ENCODE peak calls at places on chromosomes 2 and 18, in seven cellular contexts. One of them, this sample, is unnamed.

GRCh38 chr2:240405133-240405532 is 30.3 kb upstream of the GPC1 start:
- DNase-seq in IMR-90: no peak
- DNase-seq in psoas muscle: no peak
- DNase-seq in fibroblast of mammary gland: no peak
- DNase-seq in cardiac fibroblast: no peak
- DNase-seq in esophagus squamous epithelium: no peak
- DNase-seq in kidney epithelial cell: no peak
- DNase-seq in this sample: no peak

GRCh38 chr2:70708376-70709199 is 59.4 kb downstream of the ADD2 start:
- DNase-seq in IMR-90: no peak
- DNase-seq in psoas muscle: no peak
- DNase-seq in fibroblast of mammary gland: peak; percentile 47
- DNase-seq in cardiac fibroblast: no peak
- DNase-seq in esophagus squamous epithelium: no peak
- DNase-seq in kidney epithelial cell: no peak
- DNase-seq in this sample: no peak

GRCh38 chr2:200100027-200100426 is 144.6 kb downstream of the MAIP1 start:
- DNase-seq in IMR-90: no peak
- DNase-seq in psoas muscle: no peak
- DNase-seq in fibroblast of mammary gland: no peak
- DNase-seq in cardiac fibroblast: no peak
- DNase-seq in esophagus squamous epithelium: no peak
- DNase-seq in kidney epithelial cell: no peak
- DNase-seq in this sample: no peak

GRCh38 chr18:14922965-14923565 is 175.1 kb downstream of the ANKRD30B start:
- DNase-seq in IMR-90: no peak
- DNase-seq in psoas muscle: no peak
- DNase-seq in fibroblast of mammary gland: no peak
- DNase-seq in cardiac fibroblast: no peak
- DNase-seq in esophagus squamous epithelium: no peak
- DNase-seq in kidney epithelial cell: no peak
- DNase-seq in this sample: no peak

GRCh38 chr18:45828917-45829811 is 3.7 kb downstream of the SIGLEC15 start:
- DNase-seq in IMR-90: no peak
- DNase-seq in psoas muscle: no peak
- DNase-seq in fibroblast of mammary gland: no peak
- DNase-seq in cardiac fibroblast: peak; percentile 38
- DNase-seq in esophagus squamous epithelium: no peak
- DNase-seq in kidney epithelial cell: no peak
- DNase-seq in this sample: no peak

GRCh38 chr18:48718251-48718959 is 179.6 kb downstream of the CTIF start:
- DNase-seq in IMR-90: no peak
- DNase-seq in psoas muscle: no peak
- DNase-seq in fibroblast of mammary gland: no peak
- DNase-seq in cardiac fibroblast: no peak
- DNase-seq in esophagus squamous epithelium: no peak
- DNase-seq in kidney epithelial cell: no peak
- DNase-seq in this sample: no peak

GRCh38 chr2:239274391-239275001 is 126.3 kb downstream of the HDAC4 start:
- DNase-seq in IMR-90: peak; percentile 70
- DNase-seq in psoas muscle: peak; percentile 79
- DNase-seq in fibroblast of mammary gland: peak; percentile 86
- DNase-seq in cardiac fibroblast: peak; percentile 59
- DNase-seq in esophagus squamous epithelium: no peak
- DNase-seq in kidney epithelial cell: no peak
- DNase-seq in this sample: peak; percentile 41

GRCh38 chr2:204452464-204453023 is 92.7 kb upstream of the PARD3B start:
- DNase-seq in IMR-90: peak; percentile 98
- DNase-seq in psoas muscle: peak; percentile 14
- DNase-seq in fibroblast of mammary gland: peak; percentile 92
- DNase-seq in cardiac fibroblast: peak; percentile 89
- DNase-seq in esophagus squamous epithelium: no peak
- DNase-seq in kidney epithelial cell: peak; percentile 99
- DNase-seq in this sample: peak; percentile 96

GRCh38 chr2:30235859-30236535 is 4.7 kb downstream of the LBH start:
- DNase-seq in IMR-90: no peak
- DNase-seq in psoas muscle: no peak
- DNase-seq in fibroblast of mammary gland: no peak
- DNase-seq in cardiac fibroblast: no peak
- DNase-seq in esophagus squamous epithelium: no peak
- DNase-seq in kidney epithelial cell: no peak
- DNase-seq in this sample: no peak

GRCh38 chr18:67486534-67486933 is 30.0 kb downstream of the DSEL start:
- DNase-seq in IMR-90: no peak
- DNase-seq in psoas muscle: no peak
- DNase-seq in fibroblast of mammary gland: no peak
- DNase-seq in cardiac fibroblast: no peak
- DNase-seq in esophagus squamous epithelium: no peak
- DNase-seq in kidney epithelial cell: no peak
- DNase-seq in this sample: no peak

GRCh38 chr2:188079176-188079575 is 212.5 kb upstream of the GULP1 start:
- DNase-seq in IMR-90: peak; percentile 79
- DNase-seq in psoas muscle: no peak
- DNase-seq in fibroblast of mammary gland: peak; percentile 76
- DNase-seq in cardiac fibroblast: peak; percentile 59
- DNase-seq in esophagus squamous epithelium: no peak
- DNase-seq in kidney epithelial cell: peak; percentile 65
- DNase-seq in this sample: peak; percentile 72

GRCh38 chr2:96489673-96490072 is 15.5 kb downstream of the NEURL3 start:
- DNase-seq in IMR-90: no peak
- DNase-seq in psoas muscle: no peak
- DNase-seq in fibroblast of mammary gland: no peak
- DNase-seq in cardiac fibroblast: no peak
- DNase-seq in esophagus squamous epithelium: no peak
- DNase-seq in kidney epithelial cell: no peak
- DNase-seq in this sample: no peak

GRCh38 chr2:62595468-62595867 is 89.5 kb upstream of the TMEM17 start:
- DNase-seq in IMR-90: no peak
- DNase-seq in psoas muscle: no peak
- DNase-seq in fibroblast of mammary gland: no peak
- DNase-seq in cardiac fibroblast: no peak
- DNase-seq in esophagus squamous epithelium: no peak
- DNase-seq in kidney epithelial cell: no peak
- DNase-seq in this sample: no peak

GRCh38 chr2:102892693-102893290 is 131.0 kb downstream of the TMEM182 start:
- DNase-seq in IMR-90: no peak
- DNase-seq in psoas muscle: no peak
- DNase-seq in fibroblast of mammary gland: no peak
- DNase-seq in cardiac fibroblast: no peak
- DNase-seq in esophagus squamous epithelium: no peak
- DNase-seq in kidney epithelial cell: no peak
- DNase-seq in this sample: no peak

GRCh38 chr2:102891261-102891660 is 129.4 kb downstream of the TMEM182 start:
- DNase-seq in IMR-90: no peak
- DNase-seq in psoas muscle: no peak
- DNase-seq in fibroblast of mammary gland: peak; percentile 1
- DNase-seq in cardiac fibroblast: no peak
- DNase-seq in esophagus squamous epithelium: no peak
- DNase-seq in kidney epithelial cell: peak; percentile 10
- DNase-seq in this sample: no peak

GRCh38 chr2:102893870-102894269 is 132.0 kb downstream of the TMEM182 start:
- DNase-seq in IMR-90: no peak
- DNase-seq in psoas muscle: no peak
- DNase-seq in fibroblast of mammary gland: no peak
- DNase-seq in cardiac fibroblast: no peak
- DNase-seq in esophagus squamous epithelium: no peak
- DNase-seq in kidney epithelial cell: no peak
- DNase-seq in this sample: no peak

DNA sequence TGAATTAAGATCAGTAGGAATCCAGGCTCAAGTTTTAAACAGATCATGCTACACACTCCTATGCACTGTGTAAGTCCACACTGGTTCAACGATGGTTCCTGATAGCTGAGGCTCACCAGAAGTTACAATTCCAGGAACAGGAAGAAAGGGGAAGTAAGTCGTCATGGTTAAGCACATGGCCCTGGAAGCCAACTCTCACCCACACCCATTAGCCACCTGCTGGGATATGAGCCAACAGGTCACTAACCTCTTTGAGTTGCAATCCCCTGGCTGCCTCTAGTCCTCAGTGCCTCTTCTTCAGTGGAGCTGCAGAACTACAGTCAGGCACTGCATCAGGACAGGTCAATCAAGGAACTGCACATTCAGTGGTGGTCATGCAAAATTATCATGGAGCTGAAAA is 133.6 kb downstream of the TMEM182 start:
- DNase-seq in IMR-90: no peak
- DNase-seq in psoas muscle: no peak
- DNase-seq in fibroblast of mammary gland: no peak
- DNase-seq in cardiac fibroblast: no peak
- DNase-seq in esophagus squamous epithelium: no peak
- DNase-seq in kidney epithelial cell: no peak
- DNase-seq in this sample: no peak
- TF ChIP-seq CTCF in IMR-90: no peak
- TF ChIP-seq CTCF in psoas muscle: no peak
- TF ChIP-seq CTCF in fibroblast of mammary gland: no peak
- TF ChIP-seq CTCF in cardiac fibroblast: no peak
- TF ChIP-seq CTCF in esophagus squamous epithelium: no peak
- TF ChIP-seq CTCF in kidney epithelial cell: no peak
- TF ChIP-seq CTCF in this sample: no peak

GRCh38 chr18:58924473-58924872 is 59.8 kb downstream of the ZNF532 start:
- DNase-seq in IMR-90: no peak
- DNase-seq in psoas muscle: no peak
- DNase-seq in fibroblast of mammary gland: no peak
- DNase-seq in cardiac fibroblast: no peak
- DNase-seq in esophagus squamous epithelium: no peak
- DNase-seq in kidney epithelial cell: no peak
- DNase-seq in this sample: no peak
- H3K4me3 ChIP-seq in IMR-90: no peak overlapping the region
- H3K4me3 ChIP-seq in psoas muscle: no peak overlapping the region
- H3K4me3 ChIP-seq in fibroblast of mammary gland: no peak overlapping the region
- H3K4me3 ChIP-seq in cardiac fibroblast: no peak overlapping the region
- H3K4me3 ChIP-seq in esophagus squamous epithelium: no peak overlapping the region
- H3K4me3 ChIP-seq in kidney epithelial cell: no peak overlapping the region
- H3K4me3 ChIP-seq in this sample: no peak overlapping the region

GRCh38 chr2:26086155-26086634 is 52.3 kb downstream of the RAB10 start:
- DNase-seq in IMR-90: peak; percentile 84
- DNase-seq in psoas muscle: no peak
- DNase-seq in fibroblast of mammary gland: peak; percentile 92
- DNase-seq in cardiac fibroblast: peak; percentile 10
- DNase-seq in esophagus squamous epithelium: no peak
- DNase-seq in kidney epithelial cell: peak; percentile 12
- DNase-seq in this sample: peak; percentile 35

GRCh38 chr2:26080356-26080755 is 46.5 kb downstream of the RAB10 start:
- DNase-seq in IMR-90: peak; percentile 20
- DNase-seq in psoas muscle: no peak
- DNase-seq in fibroblast of mammary gland: no peak
- DNase-seq in cardiac fibroblast: no peak
- DNase-seq in esophagus squamous epithelium: no peak
- DNase-seq in kidney epithelial cell: no peak
- DNase-seq in this sample: no peak

GRCh38 chr2:26078939-26079338 is 45.1 kb downstream of the RAB10 start:
- DNase-seq in IMR-90: no peak
- DNase-seq in psoas muscle: no peak
- DNase-seq in fibroblast of mammary gland: no peak
- DNase-seq in cardiac fibroblast: no peak
- DNase-seq in esophagus squamous epithelium: no peak
- DNase-seq in kidney epithelial cell: no peak
- DNase-seq in this sample: no peak

GRCh38 chr2:26077291-26077690 is 43.4 kb downstream of the RAB10 start:
- DNase-seq in IMR-90: no peak
- DNase-seq in psoas muscle: no peak
- DNase-seq in fibroblast of mammary gland: no peak
- DNase-seq in cardiac fibroblast: no peak
- DNase-seq in esophagus squamous epithelium: no peak
- DNase-seq in kidney epithelial cell: no peak
- DNase-seq in this sample: no peak

DNA sequence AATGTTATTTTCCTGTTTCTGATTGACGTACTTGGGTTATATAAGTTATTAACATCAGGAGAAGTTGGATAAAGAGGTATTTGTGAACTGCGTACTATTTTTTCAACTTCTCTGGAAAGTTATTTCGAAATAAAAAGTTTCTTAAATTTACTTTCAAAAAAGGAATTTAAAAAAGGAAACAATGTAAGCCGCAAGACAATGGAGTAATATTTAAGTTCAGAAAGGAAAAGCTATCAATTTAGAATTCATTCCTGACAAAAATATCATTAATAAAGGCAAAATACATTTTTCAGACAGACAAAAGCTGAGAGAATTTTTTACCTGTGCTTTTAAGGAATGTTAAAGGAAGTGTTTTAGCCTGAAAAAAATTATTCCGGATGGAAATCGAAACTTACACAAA is 47.7 kb downstream of the RAB10 start:
- DNase-seq in IMR-90: no peak
- DNase-seq in psoas muscle: no peak
- DNase-seq in fibroblast of mammary gland: no peak
- DNase-seq in cardiac fibroblast: no peak
- DNase-seq in esophagus squamous epithelium: no peak
- DNase-seq in kidney epithelial cell: no peak
- DNase-seq in this sample: no peak
- TF ChIP-seq CTCF in IMR-90: no peak
- TF ChIP-seq CTCF in psoas muscle: no peak
- TF ChIP-seq CTCF in fibroblast of mammary gland: no peak
- TF ChIP-seq CTCF in cardiac fibroblast: no peak
- TF ChIP-seq CTCF in esophagus squamous epithelium: no peak
- TF ChIP-seq CTCF in kidney epithelial cell: no peak
- TF ChIP-seq CTCF in this sample: no peak

GRCh38 chr18:57728941-57729511 is 74.1 kb downstream of the ATP8B1 start:
- DNase-seq in IMR-90: peak; percentile 56
- DNase-seq in psoas muscle: no peak
- DNase-seq in fibroblast of mammary gland: peak; percentile 30
- DNase-seq in cardiac fibroblast: no peak
- DNase-seq in esophagus squamous epithelium: no peak
- DNase-seq in kidney epithelial cell: peak; percentile 60
- DNase-seq in this sample: peak; percentile 28
- H3K4me3 ChIP-seq in IMR-90: no peak overlapping the region
- H3K4me3 ChIP-seq in psoas muscle: no peak overlapping the region
- H3K4me3 ChIP-seq in fibroblast of mammary gland: no peak overlapping the region
- H3K4me3 ChIP-seq in cardiac fibroblast: no peak overlapping the region
- H3K4me3 ChIP-seq in esophagus squamous epithelium: no peak overlapping the region
- H3K4me3 ChIP-seq in kidney epithelial cell: no peak overlapping the region
- H3K4me3 ChIP-seq in this sample: no peak overlapping the region

This sample was measured in foreskin fibroblast.